ENCODE peak calls at places on chromosomes 11 and 22, in eight cellular contexts. W is Calu3; E is CD4-positive, alpha-beta T cell; V is kidney; M is brain microvascular endothelial cell; P is A549; G is cardiac fibroblast; A is chondrocyte. S is an unnamed sample.

GRCh38 chr22:26534874-26535470 is 22.7 kb upstream of the TFIP11 start:
- DNase-seq in M (no peak), V (no peak), G (no peak), E (no peak), W (no peak), A (no peak), P (no peak), S (no peak)

GRCh38 chr11:29293825-29294224 is 723.0 kb downstream of the KCNA4 start:
- DNase-seq in V (no peak), G (peak), E (no peak), M (peak), W (no peak), P (peak), A (no peak), S (no peak)

GRCh38 chr11:122661182-122661945 is 5.8 kb downstream of the UBASH3B start:
- DNase-seq in W (peak), G (no peak), A (no peak), P (no peak), M (no peak), V (no peak), E (no peak), S (no peak)

GRCh38 chr11:88489030-88489429 is 151.5 kb upstream of the CTSC start:
- DNase-seq in P (no peak), E (no peak), G (peak), W (no peak), V (no peak), M (no peak), A (no peak), S (no peak)

GRCh38 chr22:42313204-42313603 is 42.8 kb upstream of the TCF20 start:
- DNase-seq in P (no peak), G (no peak), M (no peak), W (no peak), A (no peak), E (no peak), V (no peak), S (no peak)

GRCh38 chr11:62680825-62681240 is 2.0 kb upstream of the UBXN1 start:
- DNase-seq in V (no peak), W (peak), P (peak), G (peak), A (no peak), E (no peak), M (peak), S (no peak)

GRCh38 chr11:26348776-26349175 is 16.8 kb downstream of the ANO3 start:
- DNase-seq in G (peak), W (no peak), A (no peak), V (no peak), E (no peak), P (no peak), M (no peak), S (no peak)

GRCh38 chr11:16843307-16843706 is 104.9 kb downstream of the C11orf58 start:
- DNase-seq in A (no peak), P (peak), M (no peak), V (no peak), G (no peak), W (no peak), E (no peak), S (no peak)

GRCh38 chr11:97516688-97517087 is 1126.9 kb downstream of the JRKL start:
- DNase-seq in M (no peak), W (no peak), P (no peak), A (no peak), G (no peak), V (no peak), E (no peak), S (no peak)
- TF ChIP-seq CTCF in M (peak), W (no peak), P (no peak), A (no peak), G (peak), V (no peak), E (no peak), S (peak)

GRCh38 chr11:131671764-131672163 is 301.3 kb downstream of the NTM start:
- DNase-seq in A (no peak), P (no peak), E (no peak), M (no peak), V (no peak), G (no peak), W (no peak), S (no peak)
- TF ChIP-seq CTCF in A (peak), P (no peak), E (no peak), M (peak), V (no peak), G (no peak), W (no peak), S (peak)

GRCh38 chr11:35235944-35236666 is 97.1 kb downstream of the CD44 start:
- DNase-seq in E (peak), V (no peak), A (no peak), M (no peak), P (peak), W (peak), G (peak), S (no peak)
- TF ChIP-seq CTCF in E (no peak), V (no peak), A (no peak), M (no peak), P (no peak), W (no peak), G (no peak), S (no peak)

DNA sequence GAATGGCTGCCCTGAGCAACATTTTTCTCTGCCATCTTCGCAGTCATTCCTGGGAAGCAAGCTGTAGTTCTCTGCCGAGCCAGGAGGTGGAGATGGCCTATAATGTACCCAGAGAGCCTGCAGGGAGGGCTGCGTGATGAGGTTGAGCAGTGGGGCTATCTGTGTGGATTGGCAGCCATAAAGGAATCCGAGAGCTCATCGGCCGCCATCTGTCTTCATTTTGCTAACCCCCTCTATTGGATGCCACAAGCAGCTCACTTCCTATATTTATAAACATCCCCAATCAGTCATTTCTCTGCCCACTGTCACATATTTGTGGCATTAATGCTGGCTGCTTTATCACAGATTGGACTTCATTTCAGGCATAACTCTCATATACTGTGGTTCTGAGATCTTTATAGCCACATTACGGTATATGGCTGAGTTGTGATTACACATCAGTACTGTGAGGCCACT is 209.5 kb downstream of the NTM start:
- DNase-seq in V (no peak), P (peak), E (no peak), A (no peak), G (peak), M (peak), W (no peak), S (peak)
- TF ChIP-seq CTCF in V (peak), P (no peak), E (no peak), A (peak), G (no peak), M (peak), W (no peak), S (peak)

DNA sequence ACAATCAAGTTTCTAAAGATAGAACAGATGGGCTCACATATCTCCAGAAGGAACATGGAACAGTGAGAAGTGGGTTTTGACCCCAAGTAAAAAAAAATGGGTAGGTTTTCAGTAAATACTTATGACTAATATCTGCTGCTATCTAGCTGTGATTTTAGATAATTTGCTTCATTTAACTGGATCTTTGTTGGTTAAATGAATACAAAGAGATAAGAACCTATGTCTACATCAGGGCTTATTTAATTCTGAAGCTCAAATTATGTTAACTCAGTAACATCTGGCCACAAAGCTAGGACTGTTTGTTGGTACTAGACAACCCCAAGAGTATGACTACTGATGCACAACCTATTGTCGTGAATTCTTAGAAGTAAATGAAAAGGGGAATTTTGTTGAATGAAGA is 144.4 kb upstream of the SESN3 start:
- DNase-seq in W (no peak), E (no peak), P (no peak), G (no peak), V (no peak), M (no peak), A (no peak), S (no peak)
- TF ChIP-seq CTCF in W (no peak), E (no peak), P (no peak), G (no peak), V (no peak), M (no peak), A (no peak), S (no peak)

GRCh38 chr11:117874910-117875396 is 1.5 kb downstream of the FXYD6 start:
- DNase-seq in M (no peak), G (no peak), W (no peak), P (no peak), A (no peak), V (no peak), E (no peak), S (no peak)

GRCh38 chr11:117876341-117877119 is at the start of gene FXYD6:
- DNase-seq in V (peak), M (no peak), G (no peak), W (no peak), A (no peak), E (no peak), P (no peak), S (peak)

GRCh38 chr11:117875397-117876048 is 935 bp downstream of the FXYD6 start:
- DNase-seq in V (peak), G (no peak), E (peak), M (no peak), A (no peak), P (no peak), W (no peak), S (no peak)

GRCh38 chr11:117877120-117877784 is 794 bp upstream of the FXYD6 start:
- DNase-seq in E (no peak), M (no peak), V (no peak), P (no peak), G (no peak), A (no peak), W (no peak), S (no peak)

GRCh38 chr11:117876049-117876340 is 463 bp downstream of the FXYD6 start:
- DNase-seq in A (no peak), G (no peak), P (no peak), W (no peak), M (no peak), V (no peak), E (no peak), S (no peak)
- TF ChIP-seq CTCF in A (no peak), G (no peak), P (no peak), W (no peak), M (no peak), V (no peak), E (no peak), S (no peak)